ENCODE peak calls at places on chromosomes 13 and 19, in ten cellular contexts. I is amniotic stem cell; U is anterior cingulate cortex; D is T-cell; V is CD4-positive, alpha-beta T cell; X is astrocyte of the hippocampus; J is activated CD4-positive, CD25-positive, alpha-beta regulatory T cell; A is COR-L47; F is EL; E is activated CD8-positive, alpha-beta memory T cell treated with anti-CD3 and anti-CD28 coated beads for 1 hour. C is an unnamed sample.
A peak's percentile ranks its signal among the peaks of the same experiment; 100 is the strongest.

GRCh38 chr19:12751635-12752034 is at the start of gene BEST2:
- DNase-seq in I (no peak), U (no peak), D (no peak), V (no peak), X (no peak), J (no peak), A (no peak), F (no peak), E (no peak), C (no peak)

GRCh38 chr19:29965529-29965928 is 23.5 kb downstream of the URI1 start:
- DNase-seq in I (peak; percentile 14), U (no peak), D (no peak), V (no peak), X (peak; percentile 23), J (no peak), A (no peak), F (peak; percentile 81), E (no peak), C (no peak)

GRCh38 chr19:12939292-12939606 is 840 bp downstream of the CALR start:
- DNase-seq in I (no peak), U (no peak), D (no peak), V (no peak), X (peak; percentile 50), J (no peak), A (no peak), F (peak; percentile 41), E (no peak), C (no peak)

GRCh38 chr19:29372921-29373797 is 152.6 kb upstream of the VSTM2B start:
- DNase-seq in I (no peak), U (no peak), D (no peak), V (no peak), X (no peak), J (no peak), A (no peak), F (no peak), E (no peak), C (no peak)

GRCh38 chr19:35767288-35768081 is 7.9 kb upstream of the ARHGAP33 start:
- DNase-seq in I (no peak), U (no peak), D (no peak), V (no peak), X (peak; percentile 27), J (no peak), A (no peak), F (no peak), E (no peak), C (no peak)

GRCh38 chr13:67275351-67275989 is 45.3 kb upstream of the PCDH9 start:
- DNase-seq in I (no peak), U (no peak), D (no peak), V (no peak), X (no peak), J (no peak), A (no peak), F (no peak), E (no peak), C (no peak)

GRCh38 chr13:29859971-29860370 is 9.6 kb upstream of the UBL3 start:
- DNase-seq in I (peak; percentile 38), U (no peak), D (no peak), V (no peak), X (peak; percentile 23), J (no peak), A (no peak), F (peak; percentile 89), E (no peak), C (no peak)

GRCh38 chr19:2266183-2266993 is 10.2 kb upstream of the JSRP1 start:
- DNase-seq in I (no peak), U (no peak), D (no peak), V (no peak), X (peak; percentile 75), J (no peak), A (peak; percentile 35), F (peak; percentile 70), E (no peak), C (no peak)

GRCh38 chr19:9531933-9532332 is 6.5 kb downstream of the ZNF426 start:
- DNase-seq in I (no peak), U (no peak), D (no peak), V (no peak), X (no peak), J (no peak), A (no peak), F (peak; percentile 41), E (no peak), C (no peak)

GRCh38 chr19:16148443-16149045 is 5.1 kb downstream of the HSH2D start:
- DNase-seq in I (no peak), U (no peak), D (no peak), V (no peak), X (no peak), J (no peak), A (no peak), F (no peak), E (no peak), C (no peak)

GRCh38 chr13:112892759-112893569 is 76.0 kb upstream of the MCF2L start:
- DNase-seq in I (no peak), U (no peak), D (no peak), V (no peak), X (no peak), J (no peak), A (peak; percentile 74), F (no peak), E (no peak), C (no peak)

GRCh38 chr19:33740811-33741396 is 55.8 kb upstream of the KCTD15 start:
- DNase-seq in I (no peak), U (no peak), D (no peak), V (peak; percentile 10), X (peak; percentile 75), J (no peak), A (no peak), F (peak; percentile 26), E (no peak), C (no peak)

GRCh38 chr19:3316132-3316648 is 50.2 kb upstream of the NFIC start:
- DNase-seq in I (no peak), U (no peak), D (no peak), V (no peak), X (no peak), J (no peak), A (no peak), F (no peak), E (no peak), C (no peak)

GRCh38 chr19:56760842-56761241 is 79.7 kb downstream of the PEG3 start:
- DNase-seq in I (no peak), U (no peak), D (no peak), V (no peak), X (no peak), J (no peak), A (no peak), F (no peak), E (no peak), C (no peak)

GRCh38 chr13:85974604-85975366 is 175.6 kb upstream of the SLITRK6 start:
- DNase-seq in I (no peak), U (no peak), D (no peak), V (no peak), X (peak; percentile 11), J (no peak), A (no peak), F (no peak), E (no peak), C (no peak)

GRCh38 chr13:36261011-36261410 is 36.6 kb downstream of the CCDC169 start:
- DNase-seq in I (no peak), U (no peak), D (no peak), V (no peak), X (no peak), J (no peak), A (no peak), F (no peak), E (no peak), C (no peak)

GRCh38 chr13:29817604-29818378 is 32.6 kb downstream of the UBL3 start:
- DNase-seq in I (no peak), U (no peak), D (no peak), V (no peak), X (no peak), J (no peak), A (no peak), F (no peak), E (no peak), C (no peak)

GRCh38 chr13:80084086-80084676 is 256.7 kb downstream of the SPRY2 start:
- DNase-seq in I (no peak), U (no peak), D (no peak), V (no peak), X (peak; percentile 90), J (no peak), A (peak; percentile 4), F (peak; percentile 89), E (no peak), C (peak; percentile 68)

GRCh38 chr19:48390188-48391099 is 907 bp downstream of the KDELR1 start:
- DNase-seq in I (peak; percentile 29), U (no peak), D (peak; percentile 60), V (peak; percentile 58), X (peak; percentile 89), J (peak; percentile 34), A (peak; percentile 35), F (peak; percentile 58), E (no peak), C (peak; percentile 37)

GRCh38 chr13:41352935-41353801 is 42.1 kb downstream of the NAA16 start:
- DNase-seq in I (no peak), U (no peak), D (peak; percentile 62), V (peak; percentile 30), X (peak; percentile 77), J (no peak), A (peak; percentile 12), F (peak; percentile 60), E (peak; percentile 5), C (peak; percentile 3)

GRCh38 chr13:26772531-26772930 is 11.9 kb upstream of the GPR12 start:
- DNase-seq in I (no peak), U (no peak), D (no peak), V (no peak), X (no peak), J (no peak), A (no peak), F (no peak), E (no peak), C (no peak)

GRCh38 chr19:41263042-41263849 is 926 bp upstream of the HNRNPUL1 start:
- DNase-seq in I (peak; percentile 100), U (peak; percentile 68), D (peak; percentile 90), V (peak; percentile 79), X (no peak), J (peak; percentile 56), A (peak; percentile 75), F (peak; percentile 69), E (peak; percentile 81), C (no peak)

GRCh38 chr19:47813304-47813994 is 8.3 kb upstream of the CRX start:
- DNase-seq in I (no peak), U (peak; percentile 1), D (peak; percentile 64), V (peak; percentile 72), X (peak; percentile 68), J (peak; percentile 75), A (peak; percentile 33), F (peak; percentile 67), E (peak; percentile 45), C (peak; percentile 39)